ENCODE peak calls at places on chromosomes 5 and 9, in four cellular contexts. M is tibial artery; W is CD8-positive, alpha-beta T cell; S is HCT116. K is an unnamed sample. For H3K36me3, the result is how much of the 10 kb centered on the place peaks cover.

GRCh38 chr9:82363236-82363635 is 374.7 kb downstream of the SPATA31D1 start:
- DNase-seq in M (no peak), W (no peak), S (no peak), K (no peak)

GRCh38 chr5:83662558-83662957 is 58.1 kb downstream of the HAPLN1 start:
- DNase-seq in M (no peak), W (no peak), S (no peak), K (no peak)

GRCh38 chr5:148574167-148574566 is 80.2 kb downstream of the HTR4 start:
- DNase-seq in M (no peak), W (no peak), S (no peak), K (no peak)

GRCh38 chr9:78386746-78387145 is 89.8 kb downstream of the PSAT1 start:
- DNase-seq in M (no peak), W (no peak), S (no peak), K (no peak)

GRCh38 chr5:52560366-52560765 is 227.3 kb upstream of the ITGA1 start:
- DNase-seq in M (no peak), W (no peak), S (peak), K (no peak)

GRCh38 chr5:53425598-53426516 is 54.6 kb upstream of the FST start:
- DNase-seq in M (no peak), W (no peak), S (peak), K (no peak)

GRCh38 chr5:68074048-68074632 is 141.4 kb upstream of the PIK3R1 start:
- DNase-seq in M (no peak), W (no peak), S (no peak), K (no peak)

GRCh38 chr5:73412597-73412988 is 36.0 kb downstream of the FOXD1 start:
- DNase-seq in M (no peak), W (no peak), S (no peak), K (no peak)

GRCh38 chr5:131679911-131680310 is 44.9 kb upstream of the RAPGEF6 start:
- DNase-seq in M (no peak), W (no peak), S (no peak), K (no peak)

GRCh38 chr9:136823136-136824046 is 15.6 kb downstream of the RABL6 start:
- DNase-seq in M (no peak), W (no peak), S (no peak), K (peak)

GRCh38 chr5:38809388-38810359 is 36.1 kb upstream of the OSMR start:
- DNase-seq in M (peak), W (no peak), S (peak), K (peak)

GRCh38 chr5:123951204-123951977 is 439.4 kb downstream of the CSNK1G3 start:
- DNase-seq in M (no peak), W (no peak), S (peak), K (no peak)

GRCh38 chr5:67209141-67209771 is 12.7 kb upstream of the CD180 start:
- DNase-seq in M (peak), W (peak), S (peak), K (no peak)

GRCh38 chr9:27462846-27463245 is 61.2 kb upstream of the IFNK start:
- DNase-seq in M (no peak), W (no peak), S (no peak), K (no peak)

GRCh38 chr9:21317956-21318923 is 13.1 kb upstream of the IFNA5 start:
- DNase-seq in M (no peak), W (no peak), S (no peak), K (no peak)

GRCh38 chr5:17079562-17079961 is 137.9 kb upstream of the BASP1 start:
- DNase-seq in M (no peak), W (no peak), S (no peak), K (no peak)

GRCh38 chr9:98807811-98808195 is 333 bp downstream of the GALNT12 start:
- DNase-seq in M (no peak), W (no peak), S (no peak), K (no peak)

GRCh38 chr5:33588654-33589372 is 148.0 kb downstream of the TARS1 start:
- DNase-seq in M (no peak), W (peak), S (peak), K (no peak)

GRCh38 chr5:169303119-169303515 is 2.2 kb upstream of the SLIT3 start:
- DNase-seq in M (no peak), W (no peak), S (no peak), K (no peak)

GRCh38 chr5:139147743-139148079 is 50.5 kb downstream of the SIL1 start:
- DNase-seq in M (peak), W (no peak), S (no peak), K (peak)

GRCh38 chr5:35963381-35963843 is 25.0 kb upstream of the CAPSL start:
- DNase-seq in M (no peak), W (no peak), S (no peak), K (no peak)

GRCh38 chr5:51226420-51226735 is 156.9 kb upstream of the ISL1 start:
- DNase-seq in M (no peak), W (no peak), S (peak), K (no peak)

GRCh38 chr5:66596791-66597757 is 881 bp downstream of the MAST4 start:
- DNase-seq in M (no peak), W (no peak), S (no peak), K (peak)

GRCh38 chr9:130448035-130448624 is 3.4 kb downstream of the ASS1 start:
- DNase-seq in M (no peak), W (no peak), S (no peak), K (no peak)

GRCh38 chr5:3265936-3266335 is 329.7 kb upstream of the IRX1 start:
- DNase-seq in M (no peak), W (no peak), S (no peak), K (no peak)

GRCh38 chr5:96963267-96963666 is 27.4 kb downstream of the LNPEP start:
- DNase-seq in M (peak), W (no peak), S (no peak), K (peak)

GRCh38 chr9:114016629-114017423 is 61.3 kb downstream of the AMBP start:
- DNase-seq in M (no peak), W (no peak), S (no peak), K (no peak)

GRCh38 chr9:87577746-87578145 is 80.1 kb downstream of the DAPK1 start:
- DNase-seq in M (no peak), W (no peak), S (no peak), K (no peak)

GRCh38 chr9:14428781-14429230 is 114.9 kb upstream of the NFIB start:
- DNase-seq in M (peak), W (peak), S (peak), K (peak)

GRCh38 chr5:103090791-103091190 is 29.1 kb downstream of the GIN1 start:
- DNase-seq in M (no peak), W (no peak), S (no peak), K (no peak)

GRCh38 chr9:128635266-128636023 is 21.2 kb downstream of the DYNC2I2 start:
- DNase-seq in M (peak), W (no peak), S (peak), K (peak)
- H3K4me3 ChIP-seq in M (no peak), W (no peak), S (peak), K (no peak)

DNA sequence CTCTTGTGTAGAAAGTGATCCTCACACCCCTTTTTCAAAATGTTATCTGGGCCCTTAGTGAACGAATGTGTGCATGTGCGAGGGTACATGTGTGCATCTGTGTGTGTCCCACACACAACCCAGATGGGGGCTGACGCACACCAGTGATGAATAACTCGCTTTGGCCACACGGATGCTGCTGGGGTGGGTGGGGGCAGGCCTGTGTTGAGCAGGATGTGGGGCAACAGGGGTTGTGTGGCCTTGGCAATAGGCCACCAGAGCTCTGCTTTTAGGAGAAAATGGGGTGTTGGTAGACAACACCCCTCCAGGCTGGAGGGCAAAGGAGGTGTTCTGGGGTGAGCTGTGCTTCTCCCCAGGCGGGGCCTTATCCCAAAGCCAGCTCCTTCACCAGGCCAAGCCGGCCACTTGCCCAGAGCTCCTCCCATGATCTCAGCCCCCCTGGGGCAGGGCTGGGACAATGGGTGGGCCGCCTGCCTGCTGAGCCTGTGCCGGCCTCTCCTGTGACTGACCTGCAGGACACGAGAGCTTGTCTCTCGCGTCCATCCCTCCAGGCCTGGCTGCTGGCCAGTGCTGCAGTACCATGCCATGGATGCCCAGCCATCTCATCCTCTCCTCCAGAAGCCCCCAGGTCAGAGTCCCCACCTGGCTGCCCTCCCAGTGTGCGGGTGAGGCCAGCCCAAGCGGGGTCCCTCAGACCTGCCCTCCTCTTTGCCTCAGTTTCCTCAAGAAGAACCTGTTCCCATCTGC is 1.7 kb downstream of the DBN1 start:
- DNase-seq in M (peak), W (peak), S (no peak), K (no peak)
- H3K27ac ChIP-seq in M (peak), W (peak), S (peak), K (no peak)

DNA sequence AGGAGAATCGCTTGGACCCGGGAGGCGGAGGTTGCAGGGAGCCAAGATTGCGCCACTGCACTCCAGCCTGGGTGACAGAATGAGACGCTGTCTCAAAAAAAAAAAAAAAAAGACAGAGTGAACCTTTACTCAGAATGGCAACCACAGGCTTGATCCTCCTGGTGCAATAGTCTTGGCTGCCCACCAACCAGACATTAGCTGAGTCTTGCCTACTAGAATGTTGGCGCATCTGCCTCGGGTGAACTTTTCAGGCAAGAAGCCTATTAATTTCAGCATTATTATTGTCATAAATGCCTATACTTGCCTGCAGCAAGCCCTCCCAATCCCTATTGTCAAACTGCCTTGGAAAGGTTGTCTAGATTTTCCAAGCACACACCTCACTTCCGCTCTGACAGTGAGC is 4.2 kb downstream of the SERINC5 start:
- DNase-seq in M (no peak), W (no peak), S (no peak), K (no peak)
- H3K36me3 ChIP-seq in M (under half), W (under half), S (under half), K (under half)

GRCh38 chr5:142156839-142157463 is 48.4 kb downstream of the NDFIP1 start:
- DNase-seq in M (no peak), W (no peak), S (no peak), K (no peak)
- H3K4me3 ChIP-seq in M (no peak), W (no peak), S (no peak), K (no peak)

GRCh38 chr9:2024888-2025781 is 10.0 kb downstream of the SMARCA2 start:
- DNase-seq in M (no peak), W (no peak), S (no peak), K (peak)
- H3K27ac ChIP-seq in M (peak), W (no peak), S (no peak), K (no peak)

GRCh38 chr9:133938670-133939258 is 53.4 kb downstream of the VAV2 start:
- DNase-seq in M (no peak), W (no peak), S (no peak), K (no peak)
- H3K36me3 ChIP-seq in M (under half), W (under half), S (under half), K (under half)

DNA sequence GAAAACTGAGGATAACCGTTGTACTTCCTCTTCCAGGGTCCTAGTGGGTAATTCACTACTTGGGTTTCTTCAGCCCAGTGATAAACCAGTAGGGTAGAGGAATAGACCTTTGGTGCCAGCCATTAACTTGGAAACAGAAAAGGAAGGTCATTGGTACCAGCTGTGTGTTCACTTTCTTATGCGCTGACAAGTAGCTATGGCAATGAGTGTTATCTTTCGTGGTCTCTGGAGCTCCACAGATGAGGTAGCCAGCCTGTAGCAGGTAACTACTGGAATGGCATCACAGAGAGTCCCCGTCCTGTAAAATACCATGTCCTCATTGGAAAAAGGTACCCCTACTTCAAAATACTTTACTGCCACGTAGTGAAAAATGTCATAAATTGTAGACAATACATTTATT is 2.3 kb downstream of the UHRF2 start:
- DNase-seq in M (no peak), W (no peak), S (no peak), K (no peak)
- H3K4me3 ChIP-seq in M (peak), W (peak), S (no peak), K (peak)

DNA sequence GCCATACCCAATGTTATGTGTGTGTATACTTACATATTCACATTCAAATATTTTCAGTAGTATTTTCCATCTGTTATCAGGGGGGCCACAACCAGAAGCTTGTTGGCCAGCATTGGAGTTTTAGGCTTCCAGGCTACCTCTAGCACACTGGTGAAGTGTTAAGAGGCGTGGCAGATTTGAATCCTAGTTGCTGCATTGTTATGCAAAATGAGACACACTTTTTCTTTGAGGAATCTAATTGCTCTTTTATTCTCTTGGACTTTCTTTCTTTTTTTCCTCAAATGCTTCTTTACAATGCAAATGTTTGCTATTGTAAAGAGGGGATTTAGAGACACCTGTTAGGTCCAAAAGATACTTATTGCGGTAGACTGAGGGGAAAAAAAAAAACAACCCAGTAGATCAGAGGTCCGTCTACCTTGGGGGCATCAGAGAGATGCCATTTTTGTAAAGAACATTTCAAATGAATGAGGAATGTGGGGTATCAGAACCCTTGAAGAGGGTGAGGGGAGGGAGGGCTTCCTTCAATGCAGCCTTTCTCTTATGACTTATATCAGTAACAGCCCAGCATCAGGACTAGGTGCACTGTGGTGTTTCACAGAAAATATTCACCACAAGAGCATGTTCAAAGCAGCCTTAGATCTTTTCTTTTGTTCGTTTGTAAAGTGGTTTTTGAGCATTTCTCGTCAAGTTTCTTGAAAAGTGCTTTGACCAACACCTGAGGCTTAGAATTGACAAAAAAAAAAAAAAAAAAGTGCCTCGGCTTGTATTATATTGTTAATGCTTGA is 3.8 kb downstream of the SMARCA2 start:
- DNase-seq in M (no peak), W (no peak), S (no peak), K (no peak)
- H3K27ac ChIP-seq in M (peak), W (peak), S (no peak), K (no peak)

GRCh38 chr9:90891656-90892055 is 90.0 kb downstream of the SYK start:
- DNase-seq in M (no peak), W (no peak), S (no peak), K (no peak)
- H3K36me3 ChIP-seq in M (under half), W (under half), S (under half), K (under half)

GRCh38 chr9:16618524-16618923 is 251.9 kb downstream of the BNC2 start:
- DNase-seq in M (no peak), W (no peak), S (no peak), K (no peak)
- H3K4me3 ChIP-seq in M (no peak), W (no peak), S (no peak), K (no peak)